ENCODE peak calls at places on chromosomes 5 and 9, in eight cellular contexts. Q, S, M, Y, F, V, D and W are unnamed samples.

GRCh38 chr5:66538531-66538930 is 57.7 kb upstream of the MAST4 start:
- DNase-seq in Q (no peak), V (no peak), M (no peak), F (peak; percentile 49), D (no peak), Y (no peak), S (no peak), W (no peak)

GRCh38 chr5:61816585-61817450 is 484.8 kb downstream of the ZSWIM6 start:
- DNase-seq in F (no peak), S (no peak), Y (no peak), D (no peak), Q (no peak), M (no peak), V (no peak), W (no peak)

GRCh38 chr5:43409809-43410271 is 2.4 kb downstream of the CCL28 start:
- DNase-seq in S (no peak), F (no peak), Q (no peak), D (no peak), Y (no peak), V (no peak), M (no peak), W (no peak)

GRCh38 chr5:141920771-141921170 is 2.9 kb upstream of the DELE1 start:
- DNase-seq in Q (no peak), D (no peak), Y (no peak), F (no peak), S (no peak), V (no peak), M (no peak), W (no peak)

GRCh38 chr5:570886-571285 is 41.3 kb upstream of the CEP72 start:
- DNase-seq in D (no peak), F (no peak), S (no peak), Y (no peak), M (no peak), V (no peak), Q (no peak), W (no peak)

GRCh38 chr9:70080481-70081119 is 37.0 kb downstream of the MAMDC2 start:
- DNase-seq in M (no peak), S (peak; percentile 1), F (peak; percentile 13), Y (no peak), D (no peak), Q (peak; percentile 72), V (no peak), W (no peak)

GRCh38 chr5:174529925-174530681 is 194.3 kb upstream of the MSX2 start:
- DNase-seq in V (no peak), Q (no peak), Y (no peak), M (no peak), D (no peak), F (no peak), S (no peak), W (no peak)

GRCh38 chr5:7372399-7372798 is 23.5 kb upstream of the ADCY2 start:
- DNase-seq in Y (no peak), Q (no peak), M (no peak), S (no peak), F (no peak), D (no peak), V (no peak), W (no peak)

GRCh38 chr5:111345731-111346130 is 121.5 kb downstream of the CAMK4 start:
- DNase-seq in D (no peak), Q (no peak), Y (no peak), S (no peak), V (no peak), M (no peak), F (peak; percentile 14), W (no peak)

GRCh38 chr9:124011460-124012301 is at the start of gene LHX2:
- DNase-seq in S (peak; percentile 58), F (peak; percentile 89), V (no peak), M (peak; percentile 52), Y (peak; percentile 98), D (peak; percentile 81), Q (peak; percentile 98), W (no peak)

GRCh38 chr5:57137401-57137800 is 36.5 kb upstream of the GPBP1 start:
- DNase-seq in Y (no peak), S (no peak), F (no peak), D (no peak), M (no peak), V (peak; percentile 13), Q (no peak), W (no peak)

GRCh38 chr5:50990296-50990924 is 324.0 kb downstream of the PARP8 start:
- DNase-seq in V (no peak), S (no peak), Y (no peak), Q (no peak), D (no peak), M (no peak), F (no peak), W (no peak)

GRCh38 chr5:12385095-12385494 is 480.8 kb upstream of the CTNND2 start:
- DNase-seq in D (no peak), Q (no peak), F (no peak), S (no peak), M (no peak), Y (no peak), V (no peak), W (no peak)